ENCODE peak calls at places on chromosomes 2 and 18, in five cellular contexts. I is Ammon's horn; O is CD4-positive, alpha-beta T cell; X is HuH-7.5; S is AG10803. K is an unnamed sample.

GRCh38 chr2:203648273-203648672 is 58.2 kb upstream of the CD28 start:
- DNase-seq in S (peak; percentile 24), X (peak; percentile 75), I (no peak), O (no peak), K (no peak)

GRCh38 chr18:74251297-74252031 is 40.3 kb downstream of the CYB5A start:
- DNase-seq in O (no peak), X (no peak), I (no peak), S (peak; percentile 79), K (no peak)

GRCh38 chr18:66510357-66511027 is 93.4 kb downstream of the CDH19 start:
- DNase-seq in O (no peak), X (no peak), I (no peak), S (no peak), K (no peak)

GRCh38 chr2:226550801-226551200 is 248.8 kb downstream of the IRS1 start:
- DNase-seq in S (no peak), X (no peak), I (no peak), O (no peak), K (no peak)

GRCh38 chr2:85078536-85078935 is 54.7 kb upstream of the TCF7L1 start:
- DNase-seq in I (no peak), S (no peak), O (no peak), X (no peak), K (no peak)

GRCh38 chr2:64400733-64401500 is 53.0 kb upstream of the LGALSL start:
- DNase-seq in O (no peak), X (no peak), I (no peak), S (no peak), K (no peak)

GRCh38 chr18:49585781-49586663 is 24.2 kb downstream of the LIPG start:
- DNase-seq in I (no peak), O (no peak), X (no peak), S (no peak), K (no peak)

GRCh38 chr2:121898483-121898882 is 143.0 kb downstream of the TSN start:
- DNase-seq in X (no peak), O (no peak), S (peak; percentile 66), I (no peak), K (no peak)

GRCh38 chr2:234911271-234911670 is 40.5 kb upstream of the SH3BP4 start:
- DNase-seq in S (peak; percentile 76), O (no peak), I (no peak), X (no peak), K (no peak)

GRCh38 chr2:27756544-27757498 is 14.7 kb upstream of the MRPL33 start:
- DNase-seq in I (no peak), X (no peak), S (peak; percentile 28), O (no peak), K (no peak)

K was measured in NCI-H1436.